ENCODE peak calls at places on chromosomes 16 and 17, in five cellular contexts. I, Q, E, D and O are unnamed samples. For H3K36me3 and H3K9me3, the result is how much of the 10 kb centered on the place peaks cover.

GRCh38 chr17:81512984-81513668 is 527 bp upstream of the ACTG1 start:
- DNase-seq in Q (no peak), E (peak), I (peak), D (peak), O (peak)

GRCh38 chr17:17020821-17021193 is 21.4 kb upstream of the MPRIP start:
- DNase-seq in D (peak), E (no peak), I (peak), Q (no peak), O (no peak)

GRCh38 chr17:79993390-79994221 is 42.1 kb downstream of the TBC1D16 start:
- DNase-seq in Q (peak), D (peak), I (peak), E (no peak), O (peak)

GRCh38 chr16:13756411-13756810 is 163.5 kb upstream of the ERCC4 start:
- DNase-seq in I (no peak), D (no peak), Q (no peak), E (no peak), O (no peak)

GRCh38 chr17:47698749-47699535 is 5.0 kb downstream of the TBKBP1 start:
- DNase-seq in I (no peak), E (peak), Q (peak), D (peak), O (no peak)

GRCh38 chr17:28371245-28372202 is at the start of gene SARM1:
- DNase-seq in D (peak), I (no peak), E (no peak), Q (peak), O (peak)

GRCh38 chr16:85090873-85091521 is 21.3 kb downstream of the CIBAR2 start:
- DNase-seq in D (no peak), I (no peak), E (no peak), Q (no peak), O (no peak)

GRCh38 chr17:69030145-69030544 is 30.6 kb downstream of the ABCA9 start:
- DNase-seq in E (no peak), Q (no peak), D (no peak), I (no peak), O (no peak)

GRCh38 chr16:11668590-11669379 is 530 bp downstream of the SNN start:
- DNase-seq in E (no peak), Q (no peak), I (no peak), D (peak), O (no peak)

GRCh38 chr16:1932050-1933028 is 10.7 kb downstream of the MSRB1 start:
- DNase-seq in E (peak), D (no peak), Q (peak), I (no peak), O (no peak)

GRCh38 chr17:41287050-41287449 is 11.6 kb downstream of the KRTAP9-7 start:
- DNase-seq in D (no peak), Q (no peak), I (no peak), E (no peak), O (no peak)

GRCh38 chr17:1002771-1003555 is 6.0 kb downstream of the TIMM22 start:
- DNase-seq in I (no peak), Q (no peak), E (no peak), D (no peak), O (peak)

GRCh38 chr17:4796550-4796915 is 569 bp downstream of the PSMB6 start:
- DNase-seq in E (peak), D (no peak), Q (peak), I (no peak), O (no peak)

GRCh38 chr16:19710191-19710908 is 7.7 kb downstream of the KNOP1 start:
- DNase-seq in D (no peak), Q (no peak), E (no peak), I (no peak), O (no peak)

DNA sequence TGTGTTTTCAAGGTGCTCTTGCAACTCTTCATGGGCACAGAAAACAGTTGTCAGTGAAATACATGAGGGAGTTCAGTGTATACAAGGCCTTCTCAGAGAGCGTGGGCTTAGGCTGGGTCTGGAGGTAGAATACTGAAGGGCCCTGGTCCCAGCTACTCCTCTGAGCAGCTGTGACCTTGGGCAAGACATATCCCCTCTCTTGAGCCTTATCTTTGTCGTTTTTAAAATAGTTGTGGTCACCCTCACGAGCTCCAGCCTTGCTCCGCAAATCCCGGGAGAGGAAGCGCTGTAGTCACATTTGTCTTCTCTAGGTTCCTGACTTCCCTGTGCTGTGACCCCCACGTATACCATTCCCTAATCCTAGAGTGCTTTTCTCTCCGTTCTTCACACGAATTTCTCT is 3.6 kb downstream of the ZNRF1 start:
- DNase-seq in I (no peak), E (no peak), D (no peak), Q (no peak), O (peak)
- H3K4me3 ChIP-seq in I (no peak), E (no peak), D (no peak), Q (no peak), O (no peak)

GRCh38 chr17:30513346-30513745 is 36.1 kb downstream of the GOSR1 start:
- DNase-seq in I (no peak), D (no peak), E (no peak), Q (no peak), O (no peak)
- H3K36me3 ChIP-seq in I (under half), D (under half), E (under half), Q (under half), O (under half)

GRCh38 chr16:57759131-57759530 is 23.6 kb downstream of the KATNB1 start:
- DNase-seq in D (peak), Q (peak), I (no peak), E (no peak), O (no peak)

GRCh38 chr16:57760357-57761160 is 25.0 kb downstream of the KATNB1 start:
- DNase-seq in I (no peak), E (no peak), Q (peak), D (peak), O (no peak)

GRCh38 chr16:57761301-57761700 is 25.7 kb downstream of the KATNB1 start:
- DNase-seq in D (peak), I (no peak), E (no peak), Q (no peak), O (no peak)

GRCh38 chr16:57758331-57759117 is 23.0 kb downstream of the KATNB1 start:
- DNase-seq in Q (peak), D (peak), I (no peak), E (no peak), O (no peak)

GRCh38 chr16:57759541-57760356 is 24.2 kb downstream of the KATNB1 start:
- DNase-seq in Q (peak), E (peak), I (no peak), D (peak), O (no peak)
- H3K9me3 ChIP-seq in Q (under half), E (under half), I (under half), D (under half), O (under half)

GRCh38 chr17:50908140-50908859 is 42.1 kb upstream of the TOB1 start:
- DNase-seq in Q (no peak), I (no peak), D (no peak), E (peak), O (no peak)
- H3K4me3 ChIP-seq in Q (no peak), I (no peak), D (no peak), E (no peak), O (no peak)